ENCODE peak calls at places on chromosomes 7 and 10, in four cellular contexts. Q is central memory CD8-positive, alpha-beta T cell; R is RCC 7860; B is nucleus accumbens. E is an unnamed sample.

GRCh38 chr7:152078025-152078424 is 52.6 kb downstream of the GALNT11 start:
- DNase-seq in B (no peak), R (no peak), Q (no peak), E (no peak)

GRCh38 chr7:69811682-69812344 is 213.5 kb downstream of the AUTS2 start:
- DNase-seq in R (no peak), Q (no peak), B (no peak), E (no peak)

GRCh38 chr7:128174391-128174790 is 66.7 kb upstream of the LEP start:
- DNase-seq in Q (no peak), B (no peak), R (no peak), E (no peak)

GRCh38 chr7:45033931-45034290 is 33.9 kb downstream of the CCM2 start:
- DNase-seq in B (no peak), R (no peak), Q (no peak), E (no peak)

GRCh38 chr7:405489-406211 is 114.0 kb downstream of the PDGFA start:
- DNase-seq in B (no peak), R (no peak), Q (no peak), E (no peak)

GRCh38 chr10:50512214-50512595 is 111.6 kb downstream of the SGMS1 start:
- DNase-seq in R (no peak), Q (no peak), B (no peak), E (no peak)

GRCh38 chr7:22064816-22065215 is 119.1 kb upstream of the CDCA7L start:
- DNase-seq in Q (no peak), B (no peak), R (no peak), E (no peak)

GRCh38 chr7:29381206-29382094 is 182.2 kb upstream of the PRR15 start:
- DNase-seq in R (no peak), Q (no peak), B (no peak), E (no peak)

GRCh38 chr10:124206616-124207015 is 113.2 kb upstream of the CHST15 start:
- DNase-seq in R (no peak), Q (no peak), B (no peak), E (no peak)

GRCh38 chr7:23093546-23093945 is 12.0 kb upstream of the KLHL7 start:
- DNase-seq in B (no peak), R (no peak), Q (no peak), E (no peak)

GRCh38 chr10:124700293-124701037 is 43.7 kb downstream of the FAM53B start:
- DNase-seq in B (no peak), R (no peak), Q (no peak), E (no peak)

GRCh38 chr7:131636092-131636491 is 79.7 kb upstream of the PODXL start:
- DNase-seq in Q (no peak), B (no peak), R (no peak), E (no peak)

GRCh38 chr7:35624299-35625186 is 70.4 kb downstream of the HERPUD2 start:
- DNase-seq in R (peak), B (no peak), Q (peak), E (peak)

GRCh38 chr7:106535234-106536026 is 125.5 kb downstream of the CCDC71L start:
- DNase-seq in B (no peak), R (no peak), Q (no peak), E (no peak)

GRCh38 chr7:30556854-30557644 is 37.6 kb upstream of the GARS1 start:
- DNase-seq in Q (no peak), B (peak), R (no peak), E (no peak)

GRCh38 chr10:92574545-92575377 is 868 bp upstream of the IDE start:
- DNase-seq in R (no peak), Q (no peak), B (no peak), E (peak)

GRCh38 chr10:128029731-128030369 is 96.4 kb downstream of the MKI67 start:
- DNase-seq in Q (no peak), B (no peak), R (no peak), E (no peak)

GRCh38 chr7:151696738-151697514 is 177.2 kb upstream of the RHEB start:
- DNase-seq in R (peak), Q (no peak), B (no peak), E (no peak)

GRCh38 chr7:104848386-104848990 is 165.5 kb upstream of the KMT2E start:
- DNase-seq in R (peak), B (peak), Q (peak), E (peak)

GRCh38 chr7:119377-120163 is 72.8 kb upstream of the FAM20C start:
- DNase-seq in B (no peak), R (no peak), Q (no peak), E (no peak)

GRCh38 chr10:37490266-37490665 is 364.9 kb downstream of the ANKRD30A start:
- DNase-seq in R (peak), B (no peak), Q (no peak), E (no peak)

GRCh38 chr10:103367379-103367781 is 396 bp upstream of the TAF5 start:
- DNase-seq in Q (no peak), R (no peak), B (no peak), E (no peak)

GRCh38 chr7:82234457-82235049 is 209.0 kb downstream of the CACNA2D1 start:
- DNase-seq in Q (no peak), B (no peak), R (peak), E (no peak)

GRCh38 chr7:122944682-122945303 is 50.7 kb downstream of the TAS2R16 start:
- DNase-seq in R (no peak), Q (no peak), B (no peak), E (no peak)

GRCh38 chr10:15817407-15818046 is 42.8 kb downstream of the MINDY3 start:
- DNase-seq in Q (no peak), R (no peak), B (no peak), E (no peak)

GRCh38 chr10:12503311-12503710 is 154.0 kb downstream of the CAMK1D start:
- DNase-seq in R (no peak), Q (no peak), B (no peak), E (no peak)

GRCh38 chr10:34696423-34696822 is 118.7 kb downstream of the PARD3 start:
- DNase-seq in B (no peak), R (peak), Q (no peak), E (no peak)

GRCh38 chr10:79063661-79064490 is 4.9 kb upstream of the ZMIZ1 start:
- DNase-seq in B (no peak), Q (no peak), R (no peak), E (no peak)

GRCh38 chr10:72712136-72712535 is 20.2 kb downstream of the MCU start:
- DNase-seq in R (no peak), Q (no peak), B (no peak), E (no peak)

GRCh38 chr10:49005270-49005669 is 65.6 kb upstream of the LRRC18 start:
- DNase-seq in B (no peak), R (no peak), Q (no peak), E (no peak)

GRCh38 chr7:82375713-82376112 is 67.9 kb downstream of the CACNA2D1 start:
- DNase-seq in R (no peak), B (no peak), Q (no peak), E (no peak)

GRCh38 chr7:156344595-156344994 is 296.0 kb upstream of the RNF32 start:
- DNase-seq in R (no peak), B (no peak), Q (no peak), E (no peak)

GRCh38 chr10:93072713-93073538 is 767 bp upstream of the CYP26A1 start:
- DNase-seq in Q (no peak), R (no peak), B (no peak), E (no peak)

GRCh38 chr10:24814568-24815313 is 91.1 kb upstream of the ARHGAP21 start:
- DNase-seq in Q (no peak), B (no peak), R (peak), E (no peak)

GRCh38 chr7:152354061-152354460 is 81.7 kb downstream of the KMT2C start:
- DNase-seq in Q (no peak), B (no peak), R (no peak), E (no peak)

GRCh38 chr7:135254-135653 is 57.1 kb upstream of the FAM20C start:
- DNase-seq in Q (no peak), R (no peak), B (no peak), E (no peak)

GRCh38 chr10:69902835-69903535 is 101.3 kb downstream of the COL13A1 start:
- DNase-seq in R (no peak), B (no peak), Q (no peak), E (no peak)